ENCODE peak calls at places on chromosomes 4 and X, in ten cellular contexts. One of them, this sample, is unnamed.

GRCh38 chrX:112832481-112833095 is 8.0 kb downstream of the AMOT start:
- DNase-seq in transverse colon: peak
- DNase-seq in right lobe of liver: no peak
- DNase-seq in endothelial cell of umbilical vein: no peak
- DNase-seq in breast epithelium: no peak
- DNase-seq in esophagus squamous epithelium: no peak
- DNase-seq in heart left ventricle: no peak
- DNase-seq in uterus: no peak
- DNase-seq in ovary: no peak
- DNase-seq in stomach: peak
- DNase-seq in this sample: peak

GRCh38 chrX:112800901-112801775 is 39.5 kb downstream of the AMOT start:
- DNase-seq in uterus: no peak
- DNase-seq in right lobe of liver: no peak
- DNase-seq in stomach: no peak
- DNase-seq in endothelial cell of umbilical vein: no peak
- DNase-seq in transverse colon: no peak
- DNase-seq in esophagus squamous epithelium: no peak
- DNase-seq in breast epithelium: no peak
- DNase-seq in ovary: no peak
- DNase-seq in heart left ventricle: no peak
- DNase-seq in this sample: no peak

GRCh38 chr4:989722-990471 is 3.1 kb downstream of the IDUA start:
- DNase-seq in stomach: no peak
- DNase-seq in right lobe of liver: peak
- DNase-seq in heart left ventricle: peak
- DNase-seq in ovary: no peak
- DNase-seq in endothelial cell of umbilical vein: no peak
- DNase-seq in breast epithelium: no peak
- DNase-seq in transverse colon: no peak
- DNase-seq in esophagus squamous epithelium: no peak
- DNase-seq in uterus: no peak
- DNase-seq in this sample: no peak

GRCh38 chrX:97685753-97686152 is 802.0 kb downstream of the RPA4 start:
- DNase-seq in esophagus squamous epithelium: no peak
- DNase-seq in right lobe of liver: peak
- DNase-seq in endothelial cell of umbilical vein: peak
- DNase-seq in stomach: no peak
- DNase-seq in breast epithelium: no peak
- DNase-seq in heart left ventricle: no peak
- DNase-seq in transverse colon: no peak
- DNase-seq in uterus: no peak
- DNase-seq in ovary: no peak
- DNase-seq in this sample: peak

GRCh38 chr4:153161599-153161971 is 42.7 kb upstream of the TRIM2 start:
- DNase-seq in breast epithelium: no peak
- DNase-seq in transverse colon: no peak
- DNase-seq in endothelial cell of umbilical vein: peak
- DNase-seq in ovary: no peak
- DNase-seq in stomach: no peak
- DNase-seq in right lobe of liver: no peak
- DNase-seq in esophagus squamous epithelium: no peak
- DNase-seq in heart left ventricle: no peak
- DNase-seq in uterus: no peak
- DNase-seq in this sample: no peak

GRCh38 chr4:13580018-13580417 is 35.7 kb upstream of the NKX3-2 start:
- DNase-seq in heart left ventricle: no peak
- DNase-seq in esophagus squamous epithelium: no peak
- DNase-seq in endothelial cell of umbilical vein: no peak
- DNase-seq in breast epithelium: no peak
- DNase-seq in ovary: no peak
- DNase-seq in uterus: no peak
- DNase-seq in right lobe of liver: no peak
- DNase-seq in transverse colon: no peak
- DNase-seq in stomach: no peak
- DNase-seq in this sample: no peak

GRCh38 chrX:119693996-119694451 is 1.1 kb upstream of the SEPTIN6 start:
- DNase-seq in ovary: no peak
- DNase-seq in right lobe of liver: no peak
- DNase-seq in esophagus squamous epithelium: no peak
- DNase-seq in uterus: no peak
- DNase-seq in stomach: no peak
- DNase-seq in transverse colon: peak
- DNase-seq in breast epithelium: no peak
- DNase-seq in endothelial cell of umbilical vein: no peak
- DNase-seq in heart left ventricle: no peak
- DNase-seq in this sample: no peak

GRCh38 chrX:2928127-2928582 is 984 bp downstream of the ARSD start:
- DNase-seq in transverse colon: peak
- DNase-seq in ovary: no peak
- DNase-seq in heart left ventricle: peak
- DNase-seq in stomach: peak
- DNase-seq in esophagus squamous epithelium: peak
- DNase-seq in endothelial cell of umbilical vein: peak
- DNase-seq in right lobe of liver: peak
- DNase-seq in uterus: no peak
- DNase-seq in breast epithelium: peak
- DNase-seq in this sample: peak

GRCh38 chrX:133005038-133005437 is 46.6 kb upstream of the HS6ST2 start:
- DNase-seq in uterus: no peak
- DNase-seq in esophagus squamous epithelium: no peak
- DNase-seq in transverse colon: no peak
- DNase-seq in ovary: no peak
- DNase-seq in stomach: no peak
- DNase-seq in heart left ventricle: no peak
- DNase-seq in endothelial cell of umbilical vein: peak
- DNase-seq in right lobe of liver: no peak
- DNase-seq in breast epithelium: no peak
- DNase-seq in this sample: no peak

GRCh38 chrX:49002091-49002935 is at the start of gene GRIPAP1:
- DNase-seq in uterus: peak
- DNase-seq in endothelial cell of umbilical vein: peak
- DNase-seq in right lobe of liver: peak
- DNase-seq in stomach: peak
- DNase-seq in ovary: peak
- DNase-seq in transverse colon: peak
- DNase-seq in esophagus squamous epithelium: peak
- DNase-seq in breast epithelium: peak
- DNase-seq in heart left ventricle: peak
- DNase-seq in this sample: peak
- TF ChIP-seq POLR2A in uterus: no peak
- TF ChIP-seq POLR2A in endothelial cell of umbilical vein: no peak
- TF ChIP-seq POLR2A in right lobe of liver: peak
- TF ChIP-seq POLR2A in stomach: no peak
- TF ChIP-seq POLR2A in ovary: peak
- TF ChIP-seq POLR2A in transverse colon: peak
- TF ChIP-seq POLR2A in esophagus squamous epithelium: no peak
- TF ChIP-seq POLR2A in breast epithelium: no peak
- TF ChIP-seq POLR2A in heart left ventricle: no peak
- TF ChIP-seq POLR2A in this sample: no peak

DNA sequence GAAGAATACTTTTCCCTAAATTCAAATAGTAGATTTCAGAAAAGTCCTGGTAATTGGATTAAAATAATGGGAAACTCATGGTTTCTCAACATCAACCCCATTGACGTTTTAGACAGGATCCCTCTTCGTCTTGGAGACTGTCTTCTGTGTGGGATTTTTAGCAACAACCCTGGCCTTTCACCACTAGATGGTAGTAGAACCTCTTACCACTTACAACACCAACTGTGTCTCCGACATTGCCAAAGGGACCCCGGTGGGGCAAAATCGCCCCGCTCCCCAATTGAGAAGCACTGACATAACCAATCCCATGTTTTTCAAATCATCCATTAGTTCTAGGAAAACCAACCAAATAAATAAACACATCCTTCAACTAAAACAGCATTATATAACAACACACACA is 16.9 kb upstream of the ANOS1 start:
- DNase-seq in heart left ventricle: no peak
- DNase-seq in breast epithelium: no peak
- DNase-seq in endothelial cell of umbilical vein: peak
- DNase-seq in transverse colon: no peak
- DNase-seq in esophagus squamous epithelium: no peak
- DNase-seq in ovary: no peak
- DNase-seq in stomach: no peak
- DNase-seq in right lobe of liver: no peak
- DNase-seq in uterus: no peak
- DNase-seq in this sample: no peak
- TF ChIP-seq CTCF in heart left ventricle: peak
- TF ChIP-seq CTCF in breast epithelium: peak
- TF ChIP-seq CTCF in endothelial cell of umbilical vein: peak
- TF ChIP-seq CTCF in transverse colon: peak
- TF ChIP-seq CTCF in esophagus squamous epithelium: peak
- TF ChIP-seq CTCF in ovary: no peak
- TF ChIP-seq CTCF in stomach: peak
- TF ChIP-seq CTCF in right lobe of liver: peak
- TF ChIP-seq CTCF in uterus: peak
- TF ChIP-seq CTCF in this sample: peak

GRCh38 chrX:24464836-24465523 is at the start of gene PDK3:
- DNase-seq in transverse colon: peak
- DNase-seq in esophagus squamous epithelium: peak
- DNase-seq in right lobe of liver: peak
- DNase-seq in breast epithelium: peak
- DNase-seq in stomach: peak
- DNase-seq in ovary: peak
- DNase-seq in endothelial cell of umbilical vein: peak
- DNase-seq in heart left ventricle: peak
- DNase-seq in uterus: peak
- DNase-seq in this sample: peak
- TF ChIP-seq POLR2A in transverse colon: peak
- TF ChIP-seq POLR2A in esophagus squamous epithelium: no peak
- TF ChIP-seq POLR2A in right lobe of liver: peak
- TF ChIP-seq POLR2A in breast epithelium: no peak
- TF ChIP-seq POLR2A in stomach: no peak
- TF ChIP-seq POLR2A in ovary: peak
- TF ChIP-seq POLR2A in endothelial cell of umbilical vein: no peak
- TF ChIP-seq POLR2A in heart left ventricle: no peak
- TF ChIP-seq POLR2A in uterus: peak
- TF ChIP-seq POLR2A in this sample: peak

DNA sequence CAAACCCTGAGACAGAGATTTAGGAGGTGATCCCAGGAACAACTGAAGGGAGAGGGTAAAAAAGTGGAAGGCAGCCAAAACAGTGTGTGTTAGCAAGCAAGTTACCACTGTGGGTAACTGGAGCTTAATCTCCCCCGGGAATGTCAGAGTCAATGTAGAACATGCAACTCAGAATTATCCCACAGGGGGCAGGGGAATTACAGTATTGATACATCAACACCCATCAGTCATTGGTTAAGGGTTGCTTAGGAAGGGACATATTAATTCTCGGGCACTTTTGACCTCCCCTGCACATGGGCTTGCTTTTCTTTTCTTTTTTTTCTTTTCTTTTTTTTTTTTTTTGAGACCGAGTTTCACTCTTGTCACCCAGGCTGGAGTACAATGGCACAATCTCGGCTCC is 29.3 kb downstream of the CXorf58 start:
- DNase-seq in transverse colon: no peak
- DNase-seq in uterus: no peak
- DNase-seq in heart left ventricle: no peak
- DNase-seq in ovary: no peak
- DNase-seq in right lobe of liver: no peak
- DNase-seq in endothelial cell of umbilical vein: no peak
- DNase-seq in breast epithelium: no peak
- DNase-seq in esophagus squamous epithelium: no peak
- DNase-seq in stomach: no peak
- DNase-seq in this sample: no peak
- TF ChIP-seq CTCF in transverse colon: no peak
- TF ChIP-seq CTCF in uterus: no peak
- TF ChIP-seq CTCF in heart left ventricle: no peak
- TF ChIP-seq CTCF in ovary: no peak
- TF ChIP-seq CTCF in right lobe of liver: no peak
- TF ChIP-seq CTCF in endothelial cell of umbilical vein: no peak
- TF ChIP-seq CTCF in breast epithelium: no peak
- TF ChIP-seq CTCF in esophagus squamous epithelium: no peak
- TF ChIP-seq CTCF in stomach: no peak
- TF ChIP-seq CTCF in this sample: no peak

DNA sequence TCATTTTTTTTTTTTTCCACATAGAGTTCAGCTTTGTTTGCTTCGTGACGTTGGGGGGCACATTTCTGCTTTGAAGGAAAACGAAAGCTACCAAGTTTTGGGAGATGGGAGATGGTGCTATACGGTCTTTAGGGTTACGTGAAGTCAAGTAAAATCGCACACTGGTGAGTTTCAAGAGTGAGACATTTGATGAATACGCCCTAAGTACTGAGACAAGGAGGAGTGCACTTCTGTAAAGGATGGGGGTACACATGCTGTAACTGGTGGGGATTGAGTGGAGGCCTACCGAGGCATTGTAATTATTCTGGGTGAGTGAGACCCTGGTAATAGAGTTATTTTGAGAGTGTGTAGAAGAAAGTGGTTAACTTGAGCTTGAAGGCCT is 502 bp downstream of the SH3BGRL start:
- DNase-seq in transverse colon: no peak
- DNase-seq in esophagus squamous epithelium: no peak
- DNase-seq in endothelial cell of umbilical vein: peak
- DNase-seq in ovary: no peak
- DNase-seq in heart left ventricle: no peak
- DNase-seq in right lobe of liver: no peak
- DNase-seq in uterus: no peak
- DNase-seq in breast epithelium: no peak
- DNase-seq in stomach: no peak
- DNase-seq in this sample: no peak
- TF ChIP-seq POLR2A in transverse colon: no peak
- TF ChIP-seq POLR2A in esophagus squamous epithelium: no peak
- TF ChIP-seq POLR2A in endothelial cell of umbilical vein: no peak
- TF ChIP-seq POLR2A in ovary: no peak
- TF ChIP-seq POLR2A in heart left ventricle: no peak
- TF ChIP-seq POLR2A in right lobe of liver: no peak
- TF ChIP-seq POLR2A in uterus: no peak
- TF ChIP-seq POLR2A in breast epithelium: no peak
- TF ChIP-seq POLR2A in stomach: no peak
- TF ChIP-seq POLR2A in this sample: no peak

GRCh38 chr4:2009651-2010233 is 968 bp upstream of the NELFA start:
- DNase-seq in stomach: peak
- DNase-seq in ovary: no peak
- DNase-seq in transverse colon: peak
- DNase-seq in endothelial cell of umbilical vein: peak
- DNase-seq in esophagus squamous epithelium: no peak
- DNase-seq in breast epithelium: no peak
- DNase-seq in right lobe of liver: peak
- DNase-seq in uterus: no peak
- DNase-seq in heart left ventricle: peak
- DNase-seq in this sample: peak
- TF ChIP-seq CTCF in stomach: peak
- TF ChIP-seq CTCF in ovary: no peak
- TF ChIP-seq CTCF in transverse colon: peak
- TF ChIP-seq CTCF in endothelial cell of umbilical vein: peak
- TF ChIP-seq CTCF in esophagus squamous epithelium: peak
- TF ChIP-seq CTCF in breast epithelium: no peak
- TF ChIP-seq CTCF in right lobe of liver: peak
- TF ChIP-seq CTCF in uterus: no peak
- TF ChIP-seq CTCF in heart left ventricle: no peak
- TF ChIP-seq CTCF in this sample: peak

GRCh38 chrX:38805294-38806053 is 4.2 kb downstream of the MID1IP1 start:
- DNase-seq in endothelial cell of umbilical vein: peak
- DNase-seq in breast epithelium: peak
- DNase-seq in ovary: peak
- DNase-seq in transverse colon: peak
- DNase-seq in esophagus squamous epithelium: no peak
- DNase-seq in right lobe of liver: peak
- DNase-seq in uterus: peak
- DNase-seq in heart left ventricle: peak
- DNase-seq in stomach: peak
- DNase-seq in this sample: peak
- TF ChIP-seq POLR2A in endothelial cell of umbilical vein: no peak
- TF ChIP-seq POLR2A in breast epithelium: peak
- TF ChIP-seq POLR2A in ovary: peak
- TF ChIP-seq POLR2A in transverse colon: peak
- TF ChIP-seq POLR2A in esophagus squamous epithelium: no peak
- TF ChIP-seq POLR2A in right lobe of liver: no peak
- TF ChIP-seq POLR2A in uterus: no peak
- TF ChIP-seq POLR2A in heart left ventricle: no peak
- TF ChIP-seq POLR2A in stomach: no peak
- TF ChIP-seq POLR2A in this sample: peak